ENCODE peak calls at places on chromosomes 16 and 17, in ten cellular contexts. F is naive thymus-derived CD4-positive, alpha-beta T cell; Q is IMR-90; E is cardiac muscle cell; L is mesenchymal stem cell; R is iPS DF 6.9; M is uterus; T is CD4-positive, alpha-beta memory T cell; H is kidney; G is prostate gland. B is an unnamed sample.

GRCh38 chr17:51673066-51673465 is 412.7 kb downstream of the UTP18 start:
- DNase-seq in G (no peak), H (no peak), F (no peak), L (no peak), Q (no peak), E (no peak), T (no peak), M (no peak), R (no peak), B (no peak)

GRCh38 chr17:21282231-21282630 is 2.3 kb upstream of the MAP2K3 start:
- DNase-seq in E (no peak), L (peak; percentile 98), F (no peak), T (no peak), M (peak; percentile 65), H (no peak), Q (peak; percentile 98), R (no peak), G (no peak), B (peak; percentile 95)

GRCh38 chr17:61328351-61328750 is 71.3 kb upstream of the TBX2 start:
- DNase-seq in H (no peak), L (no peak), F (no peak), M (no peak), T (no peak), R (no peak), Q (no peak), G (no peak), E (no peak), B (no peak)

GRCh38 chr17:80673152-80673920 is 128.7 kb downstream of the RPTOR start:
- DNase-seq in R (no peak), G (no peak), Q (peak; percentile 40), E (no peak), L (peak; percentile 89), F (no peak), M (no peak), T (no peak), H (no peak), B (peak; percentile 9)

GRCh38 chr16:57504001-57504400 is 17.7 kb upstream of the DOK4 start:
- DNase-seq in M (no peak), Q (no peak), L (no peak), E (no peak), T (no peak), F (no peak), G (no peak), H (peak; percentile 35), R (no peak), B (no peak)

GRCh38 chr17:42913981-42914617 is 13.5 kb downstream of the G6PC1 start:
- DNase-seq in H (no peak), Q (no peak), T (no peak), F (no peak), M (no peak), G (no peak), L (no peak), E (no peak), R (no peak), B (no peak)

GRCh38 chr16:86882586-86883280 is 304.4 kb downstream of the FOXL1 start:
- DNase-seq in R (no peak), G (no peak), H (no peak), Q (peak; percentile 88), T (no peak), F (no peak), M (no peak), L (peak; percentile 62), E (peak; percentile 58), B (peak; percentile 74)

GRCh38 chr17:7328840-7329359 is at the start of gene NEURL4:
- DNase-seq in Q (no peak), F (peak; percentile 37), R (no peak), T (no peak), E (no peak), H (no peak), G (no peak), L (peak; percentile 59), M (no peak), B (peak; percentile 73)

GRCh38 chr16:1538804-1539520 is 5.5 kb downstream of the TMEM204 start:
- DNase-seq in H (peak; percentile 67), M (no peak), L (no peak), G (no peak), F (no peak), Q (no peak), T (no peak), R (no peak), E (peak; percentile 6), B (no peak)

GRCh38 chr16:20851601-20852000 is 45.3 kb downstream of the REXO5 start:
- DNase-seq in M (peak; percentile 85), G (peak; percentile 86), F (no peak), Q (peak; percentile 92), L (peak; percentile 65), R (no peak), H (peak; percentile 87), T (no peak), E (peak; percentile 67), B (peak; percentile 96)

GRCh38 chr17:81513669-81514484 is 1.3 kb upstream of the ACTG1 start:
- DNase-seq in R (no peak), L (peak; percentile 85), Q (peak; percentile 68), T (no peak), E (peak; percentile 87), F (no peak), H (peak; percentile 94), M (peak; percentile 69), G (peak; percentile 53), B (peak; percentile 89)

GRCh38 chr16:67645397-67646121 is 615 bp downstream of the CARMIL2 start:
- DNase-seq in G (no peak), L (no peak), M (no peak), H (no peak), R (no peak), T (no peak), E (no peak), Q (no peak), F (no peak), B (no peak)
- H3K4me3 ChIP-seq in G (no peak overlapping the region), L (no peak overlapping the region), M (no peak overlapping the region), H (no peak overlapping the region), R (peak overlapping the region; percentile 55), T (peak overlapping the region; percentile 75), E (no peak overlapping the region), Q (no peak overlapping the region), F (peak overlapping the region; percentile 88), B (no peak overlapping the region)

GRCh38 chr17:78748048-78748729 is 33.9 kb downstream of the CYTH1 start:
- DNase-seq in Q (no peak), T (peak; percentile 54), R (no peak), G (no peak), E (no peak), F (no peak), H (no peak), M (no peak), L (no peak), B (no peak)
- H3K4me1 ChIP-seq in Q (peaks cover 9% of the 10 kb centered on the region), T (peaks cover 98% of the 10 kb centered on the region), R (peaks cover 3% of the 10 kb centered on the region), G (peaks cover 14% of the 10 kb centered on the region), E (peaks cover 3% of the 10 kb centered on the region), F (peaks cover 98% of the 10 kb centered on the region), H (peaks cover 29% of the 10 kb centered on the region), M (no peaks in the 10 kb centered on the region), L (peaks cover 5% of the 10 kb centered on the region), B (peaks cover 44% of the 10 kb centered on the region)

GRCh38 chr17:79009397-79010303 is at the start of gene CANT1:
- DNase-seq in E (peak; percentile 89), Q (peak; percentile 77), T (peak; percentile 87), F (peak; percentile 83), R (peak; percentile 71), M (peak; percentile 86), G (peak; percentile 71), H (peak; percentile 95), L (peak; percentile 84), B (peak; percentile 95)

GRCh38 chr17:79006794-79007503 is 2.6 kb downstream of the CANT1 start:
- DNase-seq in M (peak; percentile 10), R (no peak), T (no peak), F (no peak), E (no peak), H (peak; percentile 24), Q (no peak), L (no peak), G (no peak), B (no peak)

GRCh38 chr17:79006001-79006400 is 3.6 kb downstream of the CANT1 start:
- DNase-seq in Q (no peak), G (no peak), R (no peak), H (no peak), M (peak; percentile 10), E (no peak), F (no peak), T (no peak), L (no peak), B (no peak)

GRCh38 chr17:79008666-79009387 is 737 bp downstream of the CANT1 start:
- DNase-seq in H (no peak), R (no peak), Q (no peak), T (no peak), F (no peak), M (peak; percentile 16), E (no peak), G (no peak), L (no peak), B (no peak)

GRCh38 chr17:79007504-79008381 is 1.8 kb downstream of the CANT1 start:
- DNase-seq in T (no peak), E (no peak), H (no peak), G (no peak), L (no peak), R (no peak), F (no peak), M (peak; percentile 13), Q (no peak), B (no peak)
- H3K4me3 ChIP-seq in T (no peak overlapping the region), E (no peak overlapping the region), H (no peak overlapping the region), G (no peak overlapping the region), L (peak overlapping the region; percentile 99), R (no peak overlapping the region), F (no peak overlapping the region), M (no peak overlapping the region), Q (no peak overlapping the region), B (peak overlapping the region; percentile 99)

GRCh38 chr17:78421084-78421533 is 42.7 kb downstream of the PGS1 start:
- DNase-seq in H (peak; percentile 46), Q (no peak), F (no peak), G (no peak), M (no peak), T (no peak), R (no peak), L (no peak), E (no peak), B (no peak)

GRCh38 chr17:78421534-78422266 is 43.3 kb downstream of the PGS1 start:
- DNase-seq in Q (peak; percentile 65), R (peak; percentile 61), G (peak; percentile 69), T (peak; percentile 65), E (peak; percentile 84), F (peak; percentile 64), L (peak; percentile 82), M (peak; percentile 79), H (peak; percentile 90), B (peak; percentile 85)

GRCh38 chr17:78418627-78419026 is 40.2 kb downstream of the PGS1 start:
- DNase-seq in G (no peak), M (no peak), T (no peak), R (no peak), H (no peak), F (no peak), E (no peak), L (no peak), Q (no peak), B (no peak)

GRCh38 chr17:78422267-78422605 is 43.8 kb downstream of the PGS1 start:
- DNase-seq in E (no peak), G (no peak), H (no peak), R (no peak), L (no peak), Q (no peak), F (no peak), M (no peak), T (no peak), B (no peak)

GRCh38 chr17:78419970-78420820 is 41.7 kb downstream of the PGS1 start:
- DNase-seq in M (no peak), E (no peak), L (no peak), G (no peak), Q (no peak), H (peak; percentile 73), T (no peak), R (no peak), F (no peak), B (no peak)
- H3K4me1 ChIP-seq in M (no peaks in the 10 kb centered on the region), E (peaks cover 37% of the 10 kb centered on the region), L (peaks cover 42% of the 10 kb centered on the region), G (no peaks in the 10 kb centered on the region), Q (peaks cover 20% of the 10 kb centered on the region), H (no peaks in the 10 kb centered on the region), T (peaks cover 24% of the 10 kb centered on the region), R (no peaks in the 10 kb centered on the region), F (peaks cover 4% of the 10 kb centered on the region), B (peaks cover 40% of the 10 kb centered on the region)

GRCh38 chr17:34255381-34255732 is 272 bp downstream of the CCL2 start:
- DNase-seq in L (no peak), R (no peak), T (no peak), F (no peak), H (no peak), M (no peak), Q (no peak), E (no peak), G (no peak), B (no peak)
- H3K4me3 ChIP-seq in L (peak overlapping the region; percentile 90), R (peak overlapping the region; percentile 2), T (no peak overlapping the region), F (no peak overlapping the region), H (peak overlapping the region; percentile 69), M (peak overlapping the region; percentile 28), Q (peak overlapping the region; percentile 47), E (no peak overlapping the region), G (peak overlapping the region; percentile 19), B (peak overlapping the region; percentile 85)